ENCODE peak calls at places on chromosomes 16 and 17, in seven cellular contexts. One of them, this sample, is unnamed.

GRCh38 chr16:69311533-69312388 is 611 bp downstream of the VPS4A start:
- DNase-seq in NCI-H1930: peak; percentile 13
- DNase-seq in HEK293T: peak; percentile 31
- DNase-seq in sigmoid colon: peak; percentile 72
- DNase-seq in activated CD4-positive, alpha-beta T cell treated with anti-CD3 and anti-CD28 coated beads for 48 hours: peak; percentile 56
- DNase-seq in HFF-Myc: no peak
- DNase-seq in neural crest cell: peak; percentile 33
- DNase-seq in this sample: peak; percentile 82

GRCh38 chr16:7946142-7946541 is 613.5 kb downstream of the RBFOX1 start:
- DNase-seq in NCI-H1930: no peak
- DNase-seq in HEK293T: no peak
- DNase-seq in sigmoid colon: no peak
- DNase-seq in activated CD4-positive, alpha-beta T cell treated with anti-CD3 and anti-CD28 coated beads for 48 hours: no peak
- DNase-seq in HFF-Myc: no peak
- DNase-seq in neural crest cell: no peak
- DNase-seq in this sample: no peak

GRCh38 chr17:58319181-58320162 is 9.1 kb downstream of the TSPOAP1 start:
- DNase-seq in NCI-H1930: no peak
- DNase-seq in HEK293T: no peak
- DNase-seq in sigmoid colon: peak; percentile 62
- DNase-seq in activated CD4-positive, alpha-beta T cell treated with anti-CD3 and anti-CD28 coated beads for 48 hours: peak; percentile 3
- DNase-seq in HFF-Myc: no peak
- DNase-seq in neural crest cell: no peak
- DNase-seq in this sample: peak; percentile 57

GRCh38 chr17:64007838-64008282 is 9.7 kb downstream of the PRR29 start:
- DNase-seq in NCI-H1930: no peak
- DNase-seq in HEK293T: no peak
- DNase-seq in sigmoid colon: no peak
- DNase-seq in activated CD4-positive, alpha-beta T cell treated with anti-CD3 and anti-CD28 coated beads for 48 hours: no peak
- DNase-seq in HFF-Myc: no peak
- DNase-seq in neural crest cell: no peak
- DNase-seq in this sample: peak; percentile 54

GRCh38 chr17:15451681-15452080 is 15.7 kb downstream of the CDRT4 start:
- DNase-seq in NCI-H1930: no peak
- DNase-seq in HEK293T: no peak
- DNase-seq in sigmoid colon: no peak
- DNase-seq in activated CD4-positive, alpha-beta T cell treated with anti-CD3 and anti-CD28 coated beads for 48 hours: no peak
- DNase-seq in HFF-Myc: no peak
- DNase-seq in neural crest cell: no peak
- DNase-seq in this sample: no peak

GRCh38 chr17:50147841-50148225 is 2.6 kb downstream of the PPP1R9B start:
- DNase-seq in NCI-H1930: no peak
- DNase-seq in HEK293T: no peak
- DNase-seq in sigmoid colon: no peak
- DNase-seq in activated CD4-positive, alpha-beta T cell treated with anti-CD3 and anti-CD28 coated beads for 48 hours: no peak
- DNase-seq in HFF-Myc: no peak
- DNase-seq in neural crest cell: no peak
- DNase-seq in this sample: no peak

GRCh38 chr16:72060405-72060804 is 2.6 kb upstream of the HPR start:
- DNase-seq in NCI-H1930: no peak
- DNase-seq in HEK293T: no peak
- DNase-seq in sigmoid colon: no peak
- DNase-seq in activated CD4-positive, alpha-beta T cell treated with anti-CD3 and anti-CD28 coated beads for 48 hours: no peak
- DNase-seq in HFF-Myc: no peak
- DNase-seq in neural crest cell: no peak
- DNase-seq in this sample: no peak

GRCh38 chr17:19590912-19591551 is 57.4 kb downstream of the SLC47A1 start:
- DNase-seq in NCI-H1930: peak; percentile 26
- DNase-seq in HEK293T: no peak
- DNase-seq in sigmoid colon: no peak
- DNase-seq in activated CD4-positive, alpha-beta T cell treated with anti-CD3 and anti-CD28 coated beads for 48 hours: no peak
- DNase-seq in HFF-Myc: no peak
- DNase-seq in neural crest cell: no peak
- DNase-seq in this sample: no peak

GRCh38 chr16:86598607-86599318 is 20.4 kb downstream of the FOXL1 start:
- DNase-seq in NCI-H1930: no peak
- DNase-seq in HEK293T: no peak
- DNase-seq in sigmoid colon: no peak
- DNase-seq in activated CD4-positive, alpha-beta T cell treated with anti-CD3 and anti-CD28 coated beads for 48 hours: no peak
- DNase-seq in HFF-Myc: no peak
- DNase-seq in neural crest cell: no peak
- DNase-seq in this sample: no peak

GRCh38 chr16:12087901-12088364 is 111.4 kb downstream of the SNX29 start:
- DNase-seq in NCI-H1930: no peak
- DNase-seq in HEK293T: no peak
- DNase-seq in sigmoid colon: peak; percentile 46
- DNase-seq in activated CD4-positive, alpha-beta T cell treated with anti-CD3 and anti-CD28 coated beads for 48 hours: no peak
- DNase-seq in HFF-Myc: no peak
- DNase-seq in neural crest cell: no peak
- DNase-seq in this sample: peak; percentile 68

GRCh38 chr16:23824909-23825308 is 10.9 kb upstream of the PRKCB start:
- DNase-seq in NCI-H1930: no peak
- DNase-seq in HEK293T: no peak
- DNase-seq in sigmoid colon: no peak
- DNase-seq in activated CD4-positive, alpha-beta T cell treated with anti-CD3 and anti-CD28 coated beads for 48 hours: no peak
- DNase-seq in HFF-Myc: no peak
- DNase-seq in neural crest cell: no peak
- DNase-seq in this sample: no peak

GRCh38 chr17:40727447-40728231 is 24.1 kb upstream of the KRT24 start:
- DNase-seq in NCI-H1930: no peak
- DNase-seq in HEK293T: no peak
- DNase-seq in sigmoid colon: no peak
- DNase-seq in activated CD4-positive, alpha-beta T cell treated with anti-CD3 and anti-CD28 coated beads for 48 hours: no peak
- DNase-seq in HFF-Myc: no peak
- DNase-seq in neural crest cell: no peak
- DNase-seq in this sample: no peak

GRCh38 chr16:77191259-77191969 is 424 bp downstream of the MON1B start:
- DNase-seq in NCI-H1930: no peak
- DNase-seq in HEK293T: peak; percentile 24
- DNase-seq in sigmoid colon: peak; percentile 75
- DNase-seq in activated CD4-positive, alpha-beta T cell treated with anti-CD3 and anti-CD28 coated beads for 48 hours: peak; percentile 40
- DNase-seq in HFF-Myc: no peak
- DNase-seq in neural crest cell: no peak
- DNase-seq in this sample: peak; percentile 71

GRCh38 chr17:28744104-28744801 is 442 bp downstream of the TRAF4 start:
- DNase-seq in NCI-H1930: peak; percentile 43
- DNase-seq in HEK293T: no peak
- DNase-seq in sigmoid colon: peak; percentile 74
- DNase-seq in activated CD4-positive, alpha-beta T cell treated with anti-CD3 and anti-CD28 coated beads for 48 hours: peak; percentile 78
- DNase-seq in HFF-Myc: no peak
- DNase-seq in neural crest cell: peak; percentile 67
- DNase-seq in this sample: peak; percentile 87

GRCh38 chr17:50767030-50767429 is 288 bp downstream of the ANKRD40CL start:
- DNase-seq in NCI-H1930: no peak
- DNase-seq in HEK293T: no peak
- DNase-seq in sigmoid colon: no peak
- DNase-seq in activated CD4-positive, alpha-beta T cell treated with anti-CD3 and anti-CD28 coated beads for 48 hours: no peak
- DNase-seq in HFF-Myc: no peak
- DNase-seq in neural crest cell: no peak
- DNase-seq in this sample: no peak

GRCh38 chr17:56594528-56595418 is 1.3 kb downstream of the NOG start:
- DNase-seq in NCI-H1930: peak; percentile 35
- DNase-seq in HEK293T: peak; percentile 23
- DNase-seq in sigmoid colon: no peak
- DNase-seq in activated CD4-positive, alpha-beta T cell treated with anti-CD3 and anti-CD28 coated beads for 48 hours: peak; percentile 36
- DNase-seq in HFF-Myc: no peak
- DNase-seq in neural crest cell: peak; percentile 40
- DNase-seq in this sample: peak; percentile 65

GRCh38 chr16:12868788-12869187 is 32.6 kb upstream of the SHISA9 start:
- DNase-seq in NCI-H1930: no peak
- DNase-seq in HEK293T: no peak
- DNase-seq in sigmoid colon: no peak
- DNase-seq in activated CD4-positive, alpha-beta T cell treated with anti-CD3 and anti-CD28 coated beads for 48 hours: no peak
- DNase-seq in HFF-Myc: no peak
- DNase-seq in neural crest cell: no peak
- DNase-seq in this sample: no peak

GRCh38 chr16:22191966-22192260 is 14.2 kb upstream of the EEF2K start:
- DNase-seq in NCI-H1930: no peak
- DNase-seq in HEK293T: no peak
- DNase-seq in sigmoid colon: no peak
- DNase-seq in activated CD4-positive, alpha-beta T cell treated with anti-CD3 and anti-CD28 coated beads for 48 hours: peak; percentile 60
- DNase-seq in HFF-Myc: no peak
- DNase-seq in neural crest cell: no peak
- DNase-seq in this sample: no peak

GRCh38 chr17:37642706-37643105 is 540 bp downstream of the DDX52 start:
- DNase-seq in NCI-H1930: no peak
- DNase-seq in HEK293T: no peak
- DNase-seq in sigmoid colon: no peak
- DNase-seq in activated CD4-positive, alpha-beta T cell treated with anti-CD3 and anti-CD28 coated beads for 48 hours: no peak
- DNase-seq in HFF-Myc: no peak
- DNase-seq in neural crest cell: no peak
- DNase-seq in this sample: no peak

GRCh38 chr17:72717276-72717675 is 375.2 kb downstream of the SLC39A11 start:
- DNase-seq in NCI-H1930: no peak
- DNase-seq in HEK293T: no peak
- DNase-seq in sigmoid colon: no peak
- DNase-seq in activated CD4-positive, alpha-beta T cell treated with anti-CD3 and anti-CD28 coated beads for 48 hours: no peak
- DNase-seq in HFF-Myc: no peak
- DNase-seq in neural crest cell: no peak
- DNase-seq in this sample: no peak

GRCh38 chr16:88430524-88431446 is 22.3 kb upstream of the ZFPM1 start:
- DNase-seq in NCI-H1930: no peak
- DNase-seq in HEK293T: no peak
- DNase-seq in sigmoid colon: no peak
- DNase-seq in activated CD4-positive, alpha-beta T cell treated with anti-CD3 and anti-CD28 coated beads for 48 hours: peak; percentile 59
- DNase-seq in HFF-Myc: no peak
- DNase-seq in neural crest cell: no peak
- DNase-seq in this sample: no peak

GRCh38 chr17:81123052-81124048 is 42.0 kb upstream of the PVALEF start:
- DNase-seq in NCI-H1930: no peak
- DNase-seq in HEK293T: no peak
- DNase-seq in sigmoid colon: no peak
- DNase-seq in activated CD4-positive, alpha-beta T cell treated with anti-CD3 and anti-CD28 coated beads for 48 hours: no peak
- DNase-seq in HFF-Myc: no peak
- DNase-seq in neural crest cell: no peak
- DNase-seq in this sample: no peak

GRCh38 chr16:27851586-27851985 is 211.9 kb downstream of the GSG1L start:
- DNase-seq in NCI-H1930: no peak
- DNase-seq in HEK293T: no peak
- DNase-seq in sigmoid colon: peak; percentile 36
- DNase-seq in activated CD4-positive, alpha-beta T cell treated with anti-CD3 and anti-CD28 coated beads for 48 hours: no peak
- DNase-seq in HFF-Myc: no peak
- DNase-seq in neural crest cell: no peak
- DNase-seq in this sample: peak; percentile 55

GRCh38 chr17:54194268-54194667 is 371.5 kb downstream of the KIF2B start:
- DNase-seq in NCI-H1930: no peak
- DNase-seq in HEK293T: no peak
- DNase-seq in sigmoid colon: no peak
- DNase-seq in activated CD4-positive, alpha-beta T cell treated with anti-CD3 and anti-CD28 coated beads for 48 hours: no peak
- DNase-seq in HFF-Myc: no peak
- DNase-seq in neural crest cell: no peak
- DNase-seq in this sample: no peak

GRCh38 chr17:48618366-48618896 is 3.3 kb upstream of the HOXB8 start:
- DNase-seq in NCI-H1930: peak; percentile 78
- DNase-seq in HEK293T: peak; percentile 81
- DNase-seq in sigmoid colon: peak; percentile 95
- DNase-seq in activated CD4-positive, alpha-beta T cell treated with anti-CD3 and anti-CD28 coated beads for 48 hours: peak; percentile 90
- DNase-seq in HFF-Myc: peak; percentile 40
- DNase-seq in neural crest cell: peak; percentile 96
- DNase-seq in this sample: peak; percentile 92